ENCODE peak calls at places on chromosomes 2 and 18, in seven cellular contexts. One of them, this sample, is unnamed.
A peak's percentile ranks its signal among the peaks of the same experiment; 100 is the strongest.

GRCh38 chr2:8457620-8458255 is 224.1 kb upstream of the ID2 start:
- DNase-seq in NCI-H1092: no peak
- DNase-seq in EL: no peak
- DNase-seq in stimulated activated CD4-positive, alpha-beta T cell treated with anti-CD3 and anti-CD28 coated beads, Interleukin-2, amount 100 ng/mL, for 48 hours: no peak
- DNase-seq in NCI-H446 treated with DMSO at 0.1 percent for 48 hours: no peak
- DNase-seq in neural crest cell: no peak
- DNase-seq in HCEC 1CT: no peak
- DNase-seq in this sample: no peak

GRCh38 chr2:120641366-120641771 is 94.3 kb upstream of the GLI2 start:
- DNase-seq in NCI-H1092: no peak
- DNase-seq in EL: peak; percentile 65
- DNase-seq in stimulated activated CD4-positive, alpha-beta T cell treated with anti-CD3 and anti-CD28 coated beads, Interleukin-2, amount 100 ng/mL, for 48 hours: no peak
- DNase-seq in NCI-H446 treated with DMSO at 0.1 percent for 48 hours: no peak
- DNase-seq in neural crest cell: no peak
- DNase-seq in HCEC 1CT: peak; percentile 31
- DNase-seq in this sample: peak; percentile 67

GRCh38 chr2:73218298-73218697 is 4.3 kb downstream of the SMYD5 start:
- DNase-seq in NCI-H1092: no peak
- DNase-seq in EL: peak; percentile 48
- DNase-seq in stimulated activated CD4-positive, alpha-beta T cell treated with anti-CD3 and anti-CD28 coated beads, Interleukin-2, amount 100 ng/mL, for 48 hours: no peak
- DNase-seq in NCI-H446 treated with DMSO at 0.1 percent for 48 hours: no peak
- DNase-seq in neural crest cell: no peak
- DNase-seq in HCEC 1CT: no peak
- DNase-seq in this sample: peak; percentile 23

GRCh38 chr2:12437144-12437543 is 279.6 kb upstream of the TRIB2 start:
- DNase-seq in NCI-H1092: no peak
- DNase-seq in EL: no peak
- DNase-seq in stimulated activated CD4-positive, alpha-beta T cell treated with anti-CD3 and anti-CD28 coated beads, Interleukin-2, amount 100 ng/mL, for 48 hours: no peak
- DNase-seq in NCI-H446 treated with DMSO at 0.1 percent for 48 hours: no peak
- DNase-seq in neural crest cell: no peak
- DNase-seq in HCEC 1CT: no peak
- DNase-seq in this sample: no peak

GRCh38 chr2:105328281-105329196 is 996 bp downstream of the TGFBRAP1 start:
- DNase-seq in NCI-H1092: no peak
- DNase-seq in EL: peak; percentile 79
- DNase-seq in stimulated activated CD4-positive, alpha-beta T cell treated with anti-CD3 and anti-CD28 coated beads, Interleukin-2, amount 100 ng/mL, for 48 hours: peak; percentile 12
- DNase-seq in NCI-H446 treated with DMSO at 0.1 percent for 48 hours: no peak
- DNase-seq in neural crest cell: no peak
- DNase-seq in HCEC 1CT: peak; percentile 26
- DNase-seq in this sample: no peak

GRCh38 chr18:66316708-66317107 is 287.2 kb downstream of the CDH19 start:
- DNase-seq in NCI-H1092: no peak
- DNase-seq in EL: no peak
- DNase-seq in stimulated activated CD4-positive, alpha-beta T cell treated with anti-CD3 and anti-CD28 coated beads, Interleukin-2, amount 100 ng/mL, for 48 hours: no peak
- DNase-seq in NCI-H446 treated with DMSO at 0.1 percent for 48 hours: no peak
- DNase-seq in neural crest cell: no peak
- DNase-seq in HCEC 1CT: no peak
- DNase-seq in this sample: no peak

GRCh38 chr2:54966165-54966819 is 84.0 kb downstream of the RTN4 start:
- DNase-seq in NCI-H1092: no peak
- DNase-seq in EL: peak; percentile 31
- DNase-seq in stimulated activated CD4-positive, alpha-beta T cell treated with anti-CD3 and anti-CD28 coated beads, Interleukin-2, amount 100 ng/mL, for 48 hours: no peak
- DNase-seq in NCI-H446 treated with DMSO at 0.1 percent for 48 hours: no peak
- DNase-seq in neural crest cell: no peak
- DNase-seq in HCEC 1CT: no peak
- DNase-seq in this sample: no peak

GRCh38 chr2:20273045-20273444 is 48.1 kb upstream of the SDC1 start:
- DNase-seq in NCI-H1092: no peak
- DNase-seq in EL: no peak
- DNase-seq in stimulated activated CD4-positive, alpha-beta T cell treated with anti-CD3 and anti-CD28 coated beads, Interleukin-2, amount 100 ng/mL, for 48 hours: no peak
- DNase-seq in NCI-H446 treated with DMSO at 0.1 percent for 48 hours: no peak
- DNase-seq in neural crest cell: no peak
- DNase-seq in HCEC 1CT: no peak
- DNase-seq in this sample: no peak

GRCh38 chr18:47754311-47755101 is 176.0 kb downstream of the SMAD2 start:
- DNase-seq in NCI-H1092: peak; percentile 56
- DNase-seq in EL: peak; percentile 25
- DNase-seq in stimulated activated CD4-positive, alpha-beta T cell treated with anti-CD3 and anti-CD28 coated beads, Interleukin-2, amount 100 ng/mL, for 48 hours: peak; percentile 70
- DNase-seq in NCI-H446 treated with DMSO at 0.1 percent for 48 hours: no peak
- DNase-seq in neural crest cell: peak; percentile 71
- DNase-seq in HCEC 1CT: peak; percentile 22
- DNase-seq in this sample: no peak

GRCh38 chr2:210899131-210899530 is 342.7 kb downstream of the CPS1 start:
- DNase-seq in NCI-H1092: no peak
- DNase-seq in EL: no peak
- DNase-seq in stimulated activated CD4-positive, alpha-beta T cell treated with anti-CD3 and anti-CD28 coated beads, Interleukin-2, amount 100 ng/mL, for 48 hours: no peak
- DNase-seq in NCI-H446 treated with DMSO at 0.1 percent for 48 hours: no peak
- DNase-seq in neural crest cell: no peak
- DNase-seq in HCEC 1CT: no peak
- DNase-seq in this sample: peak; percentile 57

GRCh38 chr2:99101697-99102096 is 39.8 kb upstream of the C2orf15 start:
- DNase-seq in NCI-H1092: no peak
- DNase-seq in EL: peak; percentile 11
- DNase-seq in stimulated activated CD4-positive, alpha-beta T cell treated with anti-CD3 and anti-CD28 coated beads, Interleukin-2, amount 100 ng/mL, for 48 hours: no peak
- DNase-seq in NCI-H446 treated with DMSO at 0.1 percent for 48 hours: no peak
- DNase-seq in neural crest cell: no peak
- DNase-seq in HCEC 1CT: peak; percentile 32
- DNase-seq in this sample: no peak

GRCh38 chr2:85830645-85831044 is 58.1 kb downstream of the ST3GAL5 start:
- DNase-seq in NCI-H1092: no peak
- DNase-seq in EL: no peak
- DNase-seq in stimulated activated CD4-positive, alpha-beta T cell treated with anti-CD3 and anti-CD28 coated beads, Interleukin-2, amount 100 ng/mL, for 48 hours: no peak
- DNase-seq in NCI-H446 treated with DMSO at 0.1 percent for 48 hours: no peak
- DNase-seq in neural crest cell: no peak
- DNase-seq in HCEC 1CT: no peak
- DNase-seq in this sample: no peak

GRCh38 chr2:96024336-96025106 is 10.2 kb downstream of the GPAT2 start:
- DNase-seq in NCI-H1092: no peak
- DNase-seq in EL: no peak
- DNase-seq in stimulated activated CD4-positive, alpha-beta T cell treated with anti-CD3 and anti-CD28 coated beads, Interleukin-2, amount 100 ng/mL, for 48 hours: no peak
- DNase-seq in NCI-H446 treated with DMSO at 0.1 percent for 48 hours: no peak
- DNase-seq in neural crest cell: no peak
- DNase-seq in HCEC 1CT: no peak
- DNase-seq in this sample: no peak

GRCh38 chr2:39144411-39144810 is 23.6 kb upstream of the SOS1 start:
- DNase-seq in NCI-H1092: no peak
- DNase-seq in EL: no peak
- DNase-seq in stimulated activated CD4-positive, alpha-beta T cell treated with anti-CD3 and anti-CD28 coated beads, Interleukin-2, amount 100 ng/mL, for 48 hours: no peak
- DNase-seq in NCI-H446 treated with DMSO at 0.1 percent for 48 hours: no peak
- DNase-seq in neural crest cell: no peak
- DNase-seq in HCEC 1CT: peak; percentile 34
- DNase-seq in this sample: no peak

GRCh38 chr2:97724073-97724410 is 10.7 kb downstream of the ZAP70 start:
- DNase-seq in NCI-H1092: no peak
- DNase-seq in EL: no peak
- DNase-seq in stimulated activated CD4-positive, alpha-beta T cell treated with anti-CD3 and anti-CD28 coated beads, Interleukin-2, amount 100 ng/mL, for 48 hours: no peak
- DNase-seq in NCI-H446 treated with DMSO at 0.1 percent for 48 hours: no peak
- DNase-seq in neural crest cell: no peak
- DNase-seq in HCEC 1CT: no peak
- DNase-seq in this sample: no peak

GRCh38 chr2:168090366-168091019 is 156.9 kb downstream of the STK39 start:
- DNase-seq in NCI-H1092: no peak
- DNase-seq in EL: no peak
- DNase-seq in stimulated activated CD4-positive, alpha-beta T cell treated with anti-CD3 and anti-CD28 coated beads, Interleukin-2, amount 100 ng/mL, for 48 hours: no peak
- DNase-seq in NCI-H446 treated with DMSO at 0.1 percent for 48 hours: no peak
- DNase-seq in neural crest cell: no peak
- DNase-seq in HCEC 1CT: no peak
- DNase-seq in this sample: no peak

GRCh38 chr18:35171315-35171987 is 69.4 kb upstream of the ZNF397 start:
- DNase-seq in NCI-H1092: no peak
- DNase-seq in EL: no peak
- DNase-seq in stimulated activated CD4-positive, alpha-beta T cell treated with anti-CD3 and anti-CD28 coated beads, Interleukin-2, amount 100 ng/mL, for 48 hours: no peak
- DNase-seq in NCI-H446 treated with DMSO at 0.1 percent for 48 hours: no peak
- DNase-seq in neural crest cell: no peak
- DNase-seq in HCEC 1CT: no peak
- DNase-seq in this sample: no peak

GRCh38 chr2:119721904-119722303 is 37.8 kb upstream of the PTPN4 start:
- DNase-seq in NCI-H1092: no peak
- DNase-seq in EL: no peak
- DNase-seq in stimulated activated CD4-positive, alpha-beta T cell treated with anti-CD3 and anti-CD28 coated beads, Interleukin-2, amount 100 ng/mL, for 48 hours: no peak
- DNase-seq in NCI-H446 treated with DMSO at 0.1 percent for 48 hours: no peak
- DNase-seq in neural crest cell: no peak
- DNase-seq in HCEC 1CT: no peak
- DNase-seq in this sample: no peak

GRCh38 chr18:35478520-35479435 is 19.0 kb downstream of the INO80C start:
- DNase-seq in NCI-H1092: peak; percentile 42
- DNase-seq in EL: peak; percentile 93
- DNase-seq in stimulated activated CD4-positive, alpha-beta T cell treated with anti-CD3 and anti-CD28 coated beads, Interleukin-2, amount 100 ng/mL, for 48 hours: peak; percentile 32
- DNase-seq in NCI-H446 treated with DMSO at 0.1 percent for 48 hours: no peak
- DNase-seq in neural crest cell: no peak
- DNase-seq in HCEC 1CT: peak; percentile 98
- DNase-seq in this sample: peak; percentile 99

GRCh38 chr2:169095631-169096105 is 26.3 kb downstream of the DHRS9 start:
- DNase-seq in NCI-H1092: no peak
- DNase-seq in EL: peak; percentile 95
- DNase-seq in stimulated activated CD4-positive, alpha-beta T cell treated with anti-CD3 and anti-CD28 coated beads, Interleukin-2, amount 100 ng/mL, for 48 hours: no peak
- DNase-seq in NCI-H446 treated with DMSO at 0.1 percent for 48 hours: no peak
- DNase-seq in neural crest cell: no peak
- DNase-seq in HCEC 1CT: peak; percentile 86
- DNase-seq in this sample: peak; percentile 89

GRCh38 chr2:240098349-240098748 is 37.8 kb downstream of the COPS9 start:
- DNase-seq in NCI-H1092: no peak
- DNase-seq in EL: no peak
- DNase-seq in stimulated activated CD4-positive, alpha-beta T cell treated with anti-CD3 and anti-CD28 coated beads, Interleukin-2, amount 100 ng/mL, for 48 hours: no peak
- DNase-seq in NCI-H446 treated with DMSO at 0.1 percent for 48 hours: no peak
- DNase-seq in neural crest cell: no peak
- DNase-seq in HCEC 1CT: no peak
- DNase-seq in this sample: no peak

GRCh38 chr2:105118960-105119359 is 81.1 kb downstream of the MRPS9 start:
- DNase-seq in NCI-H1092: no peak
- DNase-seq in EL: no peak
- DNase-seq in stimulated activated CD4-positive, alpha-beta T cell treated with anti-CD3 and anti-CD28 coated beads, Interleukin-2, amount 100 ng/mL, for 48 hours: no peak
- DNase-seq in NCI-H446 treated with DMSO at 0.1 percent for 48 hours: no peak
- DNase-seq in neural crest cell: peak; percentile 40
- DNase-seq in HCEC 1CT: no peak
- DNase-seq in this sample: no peak

GRCh38 chr18:22084547-22084946 is 84.8 kb upstream of the GATA6 start:
- DNase-seq in NCI-H1092: no peak
- DNase-seq in EL: no peak
- DNase-seq in stimulated activated CD4-positive, alpha-beta T cell treated with anti-CD3 and anti-CD28 coated beads, Interleukin-2, amount 100 ng/mL, for 48 hours: no peak
- DNase-seq in NCI-H446 treated with DMSO at 0.1 percent for 48 hours: no peak
- DNase-seq in neural crest cell: no peak
- DNase-seq in HCEC 1CT: no peak
- DNase-seq in this sample: no peak

GRCh38 chr2:120517790-120518469 is 172.0 kb downstream of the INHBB start:
- DNase-seq in NCI-H1092: no peak
- DNase-seq in EL: no peak
- DNase-seq in stimulated activated CD4-positive, alpha-beta T cell treated with anti-CD3 and anti-CD28 coated beads, Interleukin-2, amount 100 ng/mL, for 48 hours: no peak
- DNase-seq in NCI-H446 treated with DMSO at 0.1 percent for 48 hours: no peak
- DNase-seq in neural crest cell: no peak
- DNase-seq in HCEC 1CT: no peak
- DNase-seq in this sample: no peak